ENCODE peak calls at places on chromosomes 7 and 10, in nine cellular contexts. B, N, F, K, W, R, I, L and S are unnamed samples.

GRCh38 chr7:150434240-150434639 is 16.2 kb upstream of the GIMAP8 start:
- DNase-seq in B (no peak), N (no peak), F (no peak), K (no peak), W (no peak), R (no peak), I (no peak), L (no peak), S (no peak)

GRCh38 chr10:32150532-32151101 is 94.4 kb upstream of the KIF5B start:
- DNase-seq in B (no peak), N (no peak), F (no peak), K (no peak), W (no peak), R (no peak), I (peak), L (no peak), S (no peak)

GRCh38 chr7:85292908-85293576 is 106.2 kb upstream of the SEMA3D start:
- DNase-seq in B (no peak), N (no peak), F (no peak), K (no peak), W (no peak), R (no peak), I (no peak), L (no peak), S (no peak)

GRCh38 chr7:7795736-7796135 is 77.3 kb upstream of the RPA3 start:
- DNase-seq in B (no peak), N (no peak), F (no peak), K (no peak), W (no peak), R (peak), I (peak), L (no peak), S (peak)

GRCh38 chr10:50216894-50217293 is 34.4 kb downstream of the ASAH2 start:
- DNase-seq in B (no peak), N (no peak), F (no peak), K (no peak), W (no peak), R (peak), I (peak), L (no peak), S (no peak)

GRCh38 chr7:151131622-151132293 is 35.7 kb downstream of the GBX1 start:
- DNase-seq in B (no peak), N (no peak), F (no peak), K (no peak), W (no peak), R (no peak), I (no peak), L (no peak), S (no peak)

GRCh38 chr10:35465601-35466140 is 129.4 kb downstream of the CCNY start:
- DNase-seq in B (no peak), N (no peak), F (no peak), K (no peak), W (no peak), R (no peak), I (no peak), L (no peak), S (no peak)

GRCh38 chr10:58755688-58756087 is 243.0 kb downstream of the BICC1 start:
- DNase-seq in B (no peak), N (no peak), F (no peak), K (no peak), W (no peak), R (peak), I (peak), L (peak), S (peak)

GRCh38 chr10:130472236-130472635 is 336.0 kb downstream of the GLRX3 start:
- DNase-seq in B (no peak), N (no peak), F (no peak), K (no peak), W (no peak), R (no peak), I (no peak), L (no peak), S (no peak)

GRCh38 chr10:93193886-93194285 is 120.2 kb downstream of the CYP26A1 start:
- DNase-seq in B (no peak), N (no peak), F (no peak), K (no peak), W (no peak), R (no peak), I (no peak), L (no peak), S (no peak)

GRCh38 chr7:106681815-106682495 is 21.0 kb upstream of the CCDC71L start:
- DNase-seq in B (no peak), N (no peak), F (no peak), K (no peak), W (no peak), R (peak), I (peak), L (no peak), S (no peak)

GRCh38 chr10:78513330-78513729 is 479.7 kb downstream of the RPS24 start:
- DNase-seq in B (no peak), N (no peak), F (no peak), K (no peak), W (no peak), R (no peak), I (peak), L (no peak), S (no peak)

GRCh38 chr7:16801111-16801542 is 3.7 kb downstream of the AGR2 start:
- DNase-seq in B (no peak), N (no peak), F (no peak), K (peak), W (peak), R (peak), I (peak), L (peak), S (peak)

GRCh38 chr7:44131173-44132009 is 8.0 kb upstream of the POLD2 start:
- DNase-seq in B (no peak), N (no peak), F (no peak), K (peak), W (no peak), R (peak), I (no peak), L (no peak), S (no peak)

GRCh38 chr10:120945801-120946302 is 94.7 kb downstream of the WDR11 start:
- DNase-seq in B (no peak), N (no peak), F (no peak), K (no peak), W (no peak), R (no peak), I (no peak), L (no peak), S (no peak)

GRCh38 chr7:30908681-30909080 is 3.0 kb upstream of the AQP1 start:
- DNase-seq in B (no peak), N (no peak), F (no peak), K (no peak), W (no peak), R (no peak), I (no peak), L (no peak), S (no peak)

GRCh38 chr10:88253120-88253519 is 330.0 kb downstream of the RNLS start:
- DNase-seq in B (no peak), N (no peak), F (no peak), K (no peak), W (no peak), R (no peak), I (no peak), L (no peak), S (no peak)

GRCh38 chr7:148856891-148857290 is 27.2 kb downstream of the EZH2 start:
- DNase-seq in B (no peak), N (no peak), F (no peak), K (no peak), W (no peak), R (peak), I (peak), L (no peak), S (no peak)

GRCh38 chr7:132161231-132161915 is 414.9 kb downstream of the PLXNA4 start:
- DNase-seq in B (no peak), N (no peak), F (peak), K (no peak), W (no peak), R (no peak), I (no peak), L (no peak), S (no peak)